ENCODE peak calls at places on chromosome 10, in nine cellular contexts. F is upper lobe of left lung, B is heart left ventricle, D is HepG2, G is IMR-90, X is spleen, R is esophagus squamous epithelium, A is adrenal gland, K is ovary. C is an unnamed sample.

GRCh38 chr10:48940372-48940771 is 732 bp upstream of the LRRC18 start:
- DNase-seq in K (no peak), G (no peak), R (no peak), D (no peak), X (no peak), F (no peak), B (no peak), A (no peak), C (no peak)

GRCh38 chr10:6072215-6072941 is 10.2 kb upstream of the IL2RA start:
- DNase-seq in R (no peak), A (no peak), G (no peak), K (no peak), D (no peak), X (no peak), F (no peak), B (no peak), C (no peak)

GRCh38 chr10:103663802-103664201 is 170.3 kb downstream of the NEURL1 start:
- DNase-seq in F (peak), G (no peak), A (no peak), B (peak), X (no peak), D (no peak), R (no peak), K (no peak), C (peak)

GRCh38 chr10:68327889-68328786 is 3.7 kb upstream of the HNRNPH3 start:
- DNase-seq in A (no peak), R (no peak), B (no peak), K (no peak), X (no peak), G (peak), D (peak), F (no peak), C (no peak)

GRCh38 chr10:990808-991207 is 2.6 kb downstream of the GTPBP4 start:
- DNase-seq in K (no peak), R (no peak), X (no peak), B (no peak), A (no peak), F (no peak), G (no peak), D (no peak), C (no peak)

GRCh38 chr10:94546616-94547175 is 1.1 kb downstream of the HELLS start:
- DNase-seq in G (peak), F (no peak), B (no peak), X (no peak), A (no peak), D (no peak), R (no peak), K (no peak), C (no peak)

GRCh38 chr10:114616516-114616915 is 41.6 kb downstream of the ABLIM1 start:
- DNase-seq in B (no peak), F (no peak), D (no peak), A (no peak), X (no peak), G (peak), K (no peak), R (no peak), C (no peak)

GRCh38 chr10:3310016-3310415 is 137.4 kb upstream of the PITRM1 start:
- DNase-seq in X (no peak), K (no peak), G (no peak), D (no peak), R (no peak), F (no peak), A (no peak), B (no peak), C (no peak)

GRCh38 chr10:119523916-119524719 is 18.4 kb downstream of the RGS10 start:
- DNase-seq in A (no peak), B (no peak), K (no peak), F (no peak), X (no peak), R (no peak), D (no peak), G (no peak), C (no peak)

GRCh38 chr10:44293842-44294241 is 91.1 kb downstream of the CXCL12 start:
- DNase-seq in F (no peak), B (peak), K (peak), D (peak), R (no peak), X (no peak), G (peak), A (no peak), C (no peak)

DNA sequence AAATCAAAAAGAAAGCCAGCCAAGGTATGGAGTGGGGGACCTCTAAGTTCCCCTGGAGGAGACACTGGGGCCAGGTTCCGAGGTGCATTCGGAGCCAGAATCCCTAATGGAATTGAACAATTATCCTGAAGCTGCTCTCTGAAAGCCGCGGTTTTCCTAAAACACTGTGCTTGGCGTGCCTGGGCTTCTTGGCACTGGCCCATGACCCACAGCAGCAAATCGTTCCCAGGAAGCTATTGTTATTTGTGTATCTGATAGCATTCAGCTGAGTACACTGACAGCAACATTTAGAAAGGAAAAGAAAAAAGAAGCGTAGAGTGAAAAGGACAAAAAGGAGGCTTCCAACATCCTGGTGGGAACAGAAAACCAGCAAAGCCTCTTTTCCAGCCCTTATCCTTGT is 339.8 kb downstream of the FRMD4A start:
- DNase-seq in K (peak), A (peak), D (no peak), X (no peak), F (no peak), B (peak), R (no peak), G (peak), C (no peak)
- H3K4me3 ChIP-seq in K (no peak), A (no peak), D (no peak), X (no peak), F (no peak), B (peak), R (peak), G (no peak), C (no peak)

GRCh38 chr10:11009471-11010308 is 8.0 kb upstream of the CELF2 start:
- DNase-seq in X (no peak), D (no peak), R (no peak), G (no peak), F (no peak), K (no peak), A (no peak), B (no peak), C (no peak)
- H3K27ac ChIP-seq in X (no peak), D (no peak), R (no peak), G (no peak), F (no peak), K (no peak), A (no peak), B (no peak), C (no peak)

DNA sequence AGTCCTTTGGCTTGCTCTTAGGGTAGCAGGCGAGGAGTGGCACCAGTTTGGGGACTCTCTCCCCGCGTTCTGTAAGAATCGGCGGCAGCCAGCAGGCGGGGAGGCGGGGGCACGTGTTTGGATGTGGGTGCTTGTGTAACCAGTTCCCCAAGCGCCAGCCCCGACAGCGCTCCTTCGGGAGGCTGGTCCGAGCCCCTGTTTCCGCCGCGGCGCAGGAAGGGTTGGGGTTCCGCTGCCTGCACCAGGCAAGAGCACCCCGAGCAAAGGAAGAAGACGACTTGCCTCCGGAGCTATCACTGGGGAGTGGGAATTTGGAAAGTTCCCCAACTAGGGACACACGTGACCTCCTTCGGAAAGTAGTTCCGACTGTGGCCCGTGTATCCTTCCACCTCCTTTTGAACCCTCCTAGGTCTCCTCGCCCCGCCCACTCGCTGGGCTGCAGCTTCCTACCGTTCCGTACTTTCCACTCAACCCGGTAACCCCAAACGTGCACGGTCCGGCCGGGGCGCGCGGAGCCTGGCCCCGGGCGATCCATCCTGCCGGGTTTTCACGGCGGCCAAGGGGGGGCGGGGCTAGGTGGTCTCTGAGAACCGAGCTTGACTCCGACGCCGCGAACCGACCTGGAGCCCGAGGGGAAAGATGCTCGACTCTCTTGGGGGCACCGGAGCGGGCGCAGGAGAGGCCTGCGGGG is 1.2 kb downstream of the KLLN start:
- DNase-seq in X (peak), D (peak), A (peak), F (peak), R (peak), K (peak), B (peak), G (peak), C (peak)
- TF ChIP-seq POLR2A in X (peak), D (peak), A (peak), F (peak), R (no peak), K (peak), B (no peak), G (peak), C (peak)

GRCh38 chr10:96645191-96645721 is 58.4 kb upstream of the TM9SF3 start:
- DNase-seq in B (peak), R (no peak), G (peak), F (no peak), A (peak), K (no peak), D (no peak), X (peak), C (peak)
- H3K4me3 ChIP-seq in B (no peak), R (no peak), G (no peak), F (no peak), A (no peak), K (no peak), D (no peak), X (no peak), C (no peak)

GRCh38 chr10:62000037-62000603 is 98.6 kb downstream of the ARID5B start:
- DNase-seq in G (no peak), D (no peak), F (no peak), K (no peak), B (no peak), X (no peak), R (no peak), A (no peak), C (no peak)

GRCh38 chr10:62005281-62005680 is 103.8 kb downstream of the ARID5B start:
- DNase-seq in X (no peak), D (no peak), F (no peak), K (no peak), R (no peak), B (no peak), A (no peak), G (peak), C (no peak)

GRCh38 chr10:61998937-61999336 is 97.4 kb downstream of the ARID5B start:
- DNase-seq in G (no peak), F (no peak), K (no peak), X (no peak), R (no peak), A (no peak), B (no peak), D (no peak), C (no peak)

GRCh38 chr10:62002753-62003152 is 101.3 kb downstream of the ARID5B start:
- DNase-seq in D (no peak), F (no peak), G (no peak), B (no peak), K (no peak), A (no peak), X (no peak), R (no peak), C (no peak)

GRCh38 chr10:62001898-62002297 is 100.4 kb downstream of the ARID5B start:
- DNase-seq in F (no peak), X (no peak), B (no peak), G (no peak), K (no peak), A (no peak), D (no peak), R (no peak), C (no peak)
- H3K27ac ChIP-seq in F (no peak), X (peak), B (no peak), G (no peak), K (no peak), A (no peak), D (no peak), R (no peak), C (no peak)

GRCh38 chr10:12504176-12504575 is 154.8 kb downstream of the CAMK1D start:
- DNase-seq in K (no peak), B (no peak), A (no peak), G (no peak), D (no peak), X (peak), R (no peak), F (no peak), C (no peak)

GRCh38 chr10:12502526-12503274 is 153.4 kb downstream of the CAMK1D start:
- DNase-seq in X (peak), D (no peak), K (no peak), R (no peak), F (no peak), B (no peak), G (no peak), A (no peak), C (no peak)

GRCh38 chr10:12503311-12503710 is 154.0 kb downstream of the CAMK1D start:
- DNase-seq in D (no peak), B (no peak), F (no peak), X (peak), K (no peak), A (no peak), G (no peak), R (no peak), C (no peak)

GRCh38 chr10:12505683-12506082 is 156.3 kb downstream of the CAMK1D start:
- DNase-seq in X (no peak), R (no peak), F (no peak), B (no peak), G (no peak), A (no peak), D (no peak), K (no peak), C (no peak)

DNA sequence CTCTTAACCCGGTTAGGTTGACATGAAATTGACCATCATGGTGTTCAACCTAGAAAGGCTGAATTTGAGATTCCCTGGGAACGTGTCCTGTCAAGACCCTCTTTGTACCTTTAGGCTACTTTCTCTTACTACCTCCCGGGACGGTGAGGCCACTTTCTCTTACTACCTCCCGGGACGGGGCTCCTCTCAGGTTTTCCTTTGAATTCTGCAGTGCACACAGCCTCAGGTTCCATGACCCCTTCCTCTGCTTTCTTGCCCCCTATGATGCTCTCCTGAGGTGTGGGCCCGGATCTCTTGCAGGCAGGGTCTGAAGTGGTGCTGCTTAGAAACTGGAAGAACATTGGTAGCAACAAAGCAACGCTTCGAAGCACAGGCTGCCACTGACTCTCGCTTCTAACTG is 155.3 kb downstream of the CAMK1D start:
- DNase-seq in F (no peak), X (no peak), R (no peak), K (no peak), A (no peak), B (no peak), D (no peak), G (no peak), C (no peak)
- TF ChIP-seq POLR2A in F (no peak), X (no peak), R (no peak), K (no peak), A (no peak), B (no peak), D (no peak), G (no peak), C (no peak)

DNA sequence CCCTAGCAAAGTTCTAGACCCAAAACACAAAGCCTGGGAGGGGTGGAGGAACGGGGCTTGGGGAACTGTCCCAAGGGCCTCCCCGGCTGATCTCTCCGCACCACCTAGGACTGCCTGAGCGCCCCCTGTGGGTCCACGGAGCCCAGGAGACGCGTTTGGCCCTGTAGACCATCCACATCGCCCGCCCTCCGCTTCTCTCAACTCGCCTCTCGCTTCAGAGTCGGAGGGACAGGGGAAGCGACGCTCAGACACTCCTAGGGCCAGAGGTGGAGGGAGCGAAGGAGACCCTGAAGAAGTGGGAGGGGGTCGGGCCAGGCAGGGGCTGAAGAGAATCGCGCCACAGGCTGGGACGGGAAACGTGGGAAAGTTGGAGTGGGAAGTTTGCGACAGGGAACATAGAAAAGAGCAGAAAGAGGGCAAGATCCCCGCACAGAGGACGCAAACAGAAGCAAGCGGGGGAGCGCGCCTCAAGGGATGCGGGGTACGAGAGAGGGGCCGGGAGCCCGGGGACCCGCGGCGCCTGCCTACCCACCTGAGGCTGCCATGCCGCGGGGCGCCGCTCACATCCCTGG is 378 bp downstream of the PIK3AP1 start:
- DNase-seq in G (no peak), A (peak), F (peak), X (peak), D (peak), K (peak), B (peak), R (peak), C (peak)
- H3K4me3 ChIP-seq in G (peak), A (peak), F (peak), X (peak), D (peak), K (peak), B (peak), R (peak), C (peak)

C was measured in right lobe of liver.